ENCODE peak calls at places on chromosomes 1 and 21, in five cellular contexts. One of them, this sample, is unnamed. For H3K4me1, the result is how much of the 10 kb centered on the place peaks cover.

GRCh38 chr1:40712405-40712944 is 21.0 kb downstream of the NFYC start:
- DNase-seq in psoas muscle: no peak
- DNase-seq in NT2/D1: no peak
- DNase-seq in heart left ventricle: no peak
- DNase-seq in PC-3: peak
- DNase-seq in this sample: no peak

GRCh38 chr1:244970236-244970652 is 105.9 kb upstream of the HNRNPU start:
- DNase-seq in psoas muscle: peak
- DNase-seq in NT2/D1: peak
- DNase-seq in heart left ventricle: peak
- DNase-seq in PC-3: peak
- DNase-seq in this sample: no peak

GRCh38 chr21:40671721-40672120 is 175.2 kb downstream of the DSCAM start:
- DNase-seq in psoas muscle: no peak
- DNase-seq in NT2/D1: no peak
- DNase-seq in heart left ventricle: no peak
- DNase-seq in PC-3: no peak
- DNase-seq in this sample: peak

GRCh38 chr1:152198982-152199381 is 25.0 kb downstream of the HRNR start:
- DNase-seq in psoas muscle: no peak
- DNase-seq in NT2/D1: no peak
- DNase-seq in heart left ventricle: no peak
- DNase-seq in PC-3: no peak
- DNase-seq in this sample: no peak

GRCh38 chr21:28239345-28239744 is 753.3 kb downstream of the LTN1 start:
- DNase-seq in psoas muscle: peak
- DNase-seq in NT2/D1: no peak
- DNase-seq in heart left ventricle: no peak
- DNase-seq in PC-3: no peak
- DNase-seq in this sample: no peak

GRCh38 chr1:183227963-183228649 is 42.0 kb downstream of the LAMC2 start:
- DNase-seq in psoas muscle: peak
- DNase-seq in NT2/D1: peak
- DNase-seq in heart left ventricle: no peak
- DNase-seq in PC-3: peak
- DNase-seq in this sample: peak

GRCh38 chr1:229098903-229099578 is 171.9 kb upstream of the RAB4A start:
- DNase-seq in psoas muscle: no peak
- DNase-seq in NT2/D1: no peak
- DNase-seq in heart left ventricle: no peak
- DNase-seq in PC-3: no peak
- DNase-seq in this sample: no peak

GRCh38 chr1:176193023-176193422 is 14.1 kb downstream of the COP1 start:
- DNase-seq in psoas muscle: no peak
- DNase-seq in NT2/D1: no peak
- DNase-seq in heart left ventricle: no peak
- DNase-seq in PC-3: no peak
- DNase-seq in this sample: no peak

GRCh38 chr1:65990161-65990560 is 197.5 kb downstream of the PDE4B start:
- DNase-seq in psoas muscle: no peak
- DNase-seq in NT2/D1: no peak
- DNase-seq in heart left ventricle: no peak
- DNase-seq in PC-3: no peak
- DNase-seq in this sample: peak

GRCh38 chr1:169784102-169784501 is 10.6 kb downstream of the METTL18 start:
- DNase-seq in psoas muscle: no peak
- DNase-seq in NT2/D1: no peak
- DNase-seq in heart left ventricle: no peak
- DNase-seq in PC-3: peak
- DNase-seq in this sample: no peak

GRCh38 chr1:177077734-177078489 is 86.6 kb downstream of the ASTN1 start:
- DNase-seq in psoas muscle: no peak
- DNase-seq in NT2/D1: no peak
- DNase-seq in heart left ventricle: no peak
- DNase-seq in PC-3: peak
- DNase-seq in this sample: no peak

DNA sequence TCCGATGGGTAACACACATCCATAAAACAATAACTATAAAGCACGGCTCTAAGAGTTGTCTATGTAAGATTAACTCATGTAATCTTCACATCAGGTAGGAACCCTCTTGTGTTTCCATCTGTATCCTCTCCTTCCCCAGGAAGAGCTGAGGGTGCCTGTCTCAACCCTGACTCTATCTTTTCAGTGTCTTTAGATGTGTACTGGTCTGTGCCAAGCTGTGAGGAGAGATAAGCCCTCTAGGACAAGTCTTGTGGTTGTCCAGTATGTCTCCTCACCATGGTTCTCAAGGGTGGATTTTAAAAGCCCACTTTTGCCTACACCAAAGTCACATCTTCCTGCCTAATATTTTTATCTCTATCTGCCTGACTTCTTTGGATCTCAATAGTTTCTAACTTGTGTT is 300.1 kb downstream of the KCNT2 start:
- DNase-seq in psoas muscle: no peak
- DNase-seq in NT2/D1: no peak
- DNase-seq in heart left ventricle: no peak
- DNase-seq in PC-3: no peak
- DNase-seq in this sample: no peak
- H3K4me1 ChIP-seq in psoas muscle: under half
- H3K4me1 ChIP-seq in NT2/D1: under half
- H3K4me1 ChIP-seq in heart left ventricle: under half
- H3K4me1 ChIP-seq in PC-3: under half
- H3K4me1 ChIP-seq in this sample: under half

DNA sequence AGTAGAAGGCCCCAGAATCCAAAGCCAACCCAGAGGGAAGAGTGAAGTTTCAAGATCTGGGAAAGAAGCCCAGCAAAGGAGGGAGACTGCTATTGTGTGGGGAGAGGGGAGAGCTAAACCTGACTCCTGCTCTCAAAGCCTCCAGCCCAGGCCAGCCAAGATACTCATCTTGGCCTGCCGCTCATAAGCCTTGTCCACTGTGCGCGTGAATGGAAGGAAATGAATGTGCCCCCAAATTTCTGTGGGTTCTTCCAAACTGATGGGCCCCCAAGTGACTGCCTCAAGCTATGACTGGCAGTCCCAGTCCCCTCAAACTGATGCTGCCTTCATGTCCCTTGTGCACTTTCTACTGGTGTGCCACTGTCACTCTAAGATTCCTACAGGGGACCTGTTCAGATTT is 2.0 kb downstream of the PLXNA2 start:
- DNase-seq in psoas muscle: no peak
- DNase-seq in NT2/D1: no peak
- DNase-seq in heart left ventricle: no peak
- DNase-seq in PC-3: no peak
- DNase-seq in this sample: no peak
- H3K4me1 ChIP-seq in psoas muscle: under half
- H3K4me1 ChIP-seq in NT2/D1: under half
- H3K4me1 ChIP-seq in heart left ventricle: under half
- H3K4me1 ChIP-seq in PC-3: under half
- H3K4me1 ChIP-seq in this sample: under half

GRCh38 chr1:26951216-26951615 is 9.1 kb downstream of the KDF1 start:
- DNase-seq in psoas muscle: no peak
- DNase-seq in NT2/D1: no peak
- DNase-seq in heart left ventricle: no peak
- DNase-seq in PC-3: no peak
- DNase-seq in this sample: no peak

GRCh38 chr1:26950602-26951001 is 9.7 kb downstream of the KDF1 start:
- DNase-seq in psoas muscle: no peak
- DNase-seq in NT2/D1: no peak
- DNase-seq in heart left ventricle: no peak
- DNase-seq in PC-3: no peak
- DNase-seq in this sample: no peak

GRCh38 chr1:26951821-26952497 is 8.3 kb downstream of the KDF1 start:
- DNase-seq in psoas muscle: no peak
- DNase-seq in NT2/D1: no peak
- DNase-seq in heart left ventricle: no peak
- DNase-seq in PC-3: no peak
- DNase-seq in this sample: no peak

GRCh38 chr1:26949926-26950319 is 10.3 kb downstream of the KDF1 start:
- DNase-seq in psoas muscle: no peak
- DNase-seq in NT2/D1: no peak
- DNase-seq in heart left ventricle: no peak
- DNase-seq in PC-3: peak
- DNase-seq in this sample: no peak

GRCh38 chr1:26949266-26949925 is 10.9 kb downstream of the KDF1 start:
- DNase-seq in psoas muscle: no peak
- DNase-seq in NT2/D1: no peak
- DNase-seq in heart left ventricle: no peak
- DNase-seq in PC-3: no peak
- DNase-seq in this sample: no peak
- H3K4me1 ChIP-seq in psoas muscle: under half
- H3K4me1 ChIP-seq in NT2/D1: under half
- H3K4me1 ChIP-seq in heart left ventricle: under half
- H3K4me1 ChIP-seq in PC-3: under half
- H3K4me1 ChIP-seq in this sample: under half

GRCh38 chr1:157704878-157705277 is 4.3 kb upstream of the FCRL3 start:
- DNase-seq in psoas muscle: no peak
- DNase-seq in NT2/D1: no peak
- DNase-seq in heart left ventricle: no peak
- DNase-seq in PC-3: no peak
- DNase-seq in this sample: no peak
- H3K4me1 ChIP-seq in psoas muscle: under half
- H3K4me1 ChIP-seq in NT2/D1: under half
- H3K4me1 ChIP-seq in heart left ventricle: under half
- H3K4me1 ChIP-seq in PC-3: under half
- H3K4me1 ChIP-seq in this sample: under half

GRCh38 chr1:198169704-198170103 is 12.9 kb downstream of the NEK7 start:
- DNase-seq in psoas muscle: no peak
- DNase-seq in NT2/D1: no peak
- DNase-seq in heart left ventricle: no peak
- DNase-seq in PC-3: no peak
- DNase-seq in this sample: no peak

GRCh38 chr1:198174297-198174696 is 17.5 kb downstream of the NEK7 start:
- DNase-seq in psoas muscle: no peak
- DNase-seq in NT2/D1: no peak
- DNase-seq in heart left ventricle: no peak
- DNase-seq in PC-3: no peak
- DNase-seq in this sample: peak

GRCh38 chr1:198168180-198168579 is 11.4 kb downstream of the NEK7 start:
- DNase-seq in psoas muscle: no peak
- DNase-seq in NT2/D1: no peak
- DNase-seq in heart left ventricle: no peak
- DNase-seq in PC-3: no peak
- DNase-seq in this sample: peak

GRCh38 chr1:198173832-198174231 is 17.0 kb downstream of the NEK7 start:
- DNase-seq in psoas muscle: no peak
- DNase-seq in NT2/D1: no peak
- DNase-seq in heart left ventricle: no peak
- DNase-seq in PC-3: no peak
- DNase-seq in this sample: no peak

DNA sequence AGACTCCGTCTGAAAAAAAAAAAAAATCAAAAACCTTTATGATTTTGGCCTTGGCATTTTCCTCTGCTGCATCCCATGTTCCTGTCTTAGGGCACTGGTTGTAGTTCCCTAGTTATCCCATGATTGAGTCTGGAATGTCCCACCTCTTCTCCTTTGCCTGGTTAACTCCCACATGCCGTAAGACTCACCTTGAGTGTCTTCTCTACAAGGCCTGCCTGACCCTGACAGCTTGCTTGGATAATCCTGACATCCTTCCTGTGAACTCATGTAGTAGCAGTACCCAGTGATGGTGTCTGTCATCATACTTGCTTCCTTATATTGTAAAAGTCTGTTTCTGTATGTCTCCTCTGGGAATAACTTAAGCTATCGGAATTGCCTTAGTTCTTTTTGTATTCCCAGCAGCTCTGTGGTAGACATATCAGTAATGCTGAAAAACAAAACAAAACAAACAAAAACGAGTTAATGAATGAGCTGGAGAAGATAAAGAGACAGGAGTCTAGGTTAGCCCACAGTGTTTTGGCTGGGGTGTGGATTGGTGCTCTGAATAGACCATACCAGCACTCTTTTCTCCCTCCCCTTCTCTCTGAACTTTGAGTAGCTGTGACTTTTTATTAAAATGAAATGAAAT is 15.0 kb downstream of the NEK7 start:
- DNase-seq in psoas muscle: no peak
- DNase-seq in NT2/D1: no peak
- DNase-seq in heart left ventricle: no peak
- DNase-seq in PC-3: no peak
- DNase-seq in this sample: no peak
- H3K4me1 ChIP-seq in psoas muscle: half or more
- H3K4me1 ChIP-seq in NT2/D1: under half
- H3K4me1 ChIP-seq in heart left ventricle: under half
- H3K4me1 ChIP-seq in PC-3: under half
- H3K4me1 ChIP-seq in this sample: under half

GRCh38 chr1:64514197-64514765 is 44.4 kb downstream of the CACHD1 start:
- DNase-seq in psoas muscle: no peak
- DNase-seq in NT2/D1: no peak
- DNase-seq in heart left ventricle: no peak
- DNase-seq in PC-3: no peak
- DNase-seq in this sample: peak
- H3K4me1 ChIP-seq in psoas muscle: under half
- H3K4me1 ChIP-seq in NT2/D1: under half
- H3K4me1 ChIP-seq in heart left ventricle: under half
- H3K4me1 ChIP-seq in PC-3: under half
- H3K4me1 ChIP-seq in this sample: half or more

This sample was measured in adipocyte.